ENCODE peak calls at places on chromosomes 6 and 20, in seven cellular contexts. U is activated naive CD4-positive, alpha-beta T cell; Q is stimulated activated CD4-positive, alpha-beta T cell treated with anti-CD3 and anti-CD28 coated beads, Interleukin-15, amount 100 ng/mL, for 1 hour; N is sciatic nerve; M is mammary epithelial cell; Z is NCI-H774; L is smooth muscle cell of the brain vasculature. P is an unnamed sample.
A peak's percentile ranks its signal among the peaks of the same experiment; 100 is the strongest.

GRCh38 chr20:59955131-59955796 is 3.0 kb upstream of the CDH26 start:
- DNase-seq in Z (no peak), U (no peak), N (no peak), M (no peak), L (no peak), Q (no peak), P (no peak)

GRCh38 chr6:77926198-77926752 is 273.4 kb downstream of the MEI4 start:
- DNase-seq in L (peak; percentile 12), M (peak; percentile 5), U (no peak), Q (no peak), Z (no peak), N (no peak), P (no peak)

GRCh38 chr6:138582573-138582972 is 83.3 kb upstream of the NHSL1 start:
- DNase-seq in Z (no peak), N (no peak), L (no peak), M (no peak), U (no peak), Q (no peak), P (no peak)

GRCh38 chr20:53100476-53100911 is 128.3 kb downstream of the TSHZ2 start:
- DNase-seq in N (no peak), U (no peak), Z (no peak), L (no peak), Q (no peak), M (peak; percentile 5), P (no peak)

GRCh38 chr6:142881771-142882170 is 63.2 kb downstream of the HIVEP2 start:
- DNase-seq in Z (no peak), L (no peak), U (no peak), Q (no peak), M (no peak), N (no peak), P (no peak)

GRCh38 chr20:48690888-48691287 is 136.9 kb downstream of the PREX1 start:
- DNase-seq in U (no peak), M (no peak), N (no peak), L (no peak), Z (no peak), Q (no peak), P (no peak)

GRCh38 chr6:37622639-37623038 is 75.0 kb downstream of the MDGA1 start:
- DNase-seq in M (no peak), Q (no peak), N (no peak), L (no peak), U (no peak), Z (no peak), P (no peak)

GRCh38 chr6:90256698-90257485 is 39.8 kb downstream of the BACH2 start:
- DNase-seq in Q (no peak), N (no peak), L (no peak), M (peak; percentile 71), Z (no peak), U (no peak), P (peak; percentile 5)

GRCh38 chr6:166619912-166620311 is 7.1 kb downstream of the RPS6KA2 start:
- DNase-seq in M (peak; percentile 87), L (peak; percentile 70), U (no peak), N (no peak), Z (no peak), Q (no peak), P (peak; percentile 95)

GRCh38 chr6:71480577-71480976 is 192.0 kb downstream of the OGFRL1 start:
- DNase-seq in Q (no peak), U (no peak), N (no peak), Z (no peak), L (no peak), M (no peak), P (no peak)

GRCh38 chr6:126143650-126144260 is 157.4 kb downstream of the TRMT11 start:
- DNase-seq in N (no peak), Q (no peak), M (no peak), L (no peak), U (no peak), Z (peak; percentile 36), P (no peak)

GRCh38 chr6:148954934-148955915 is 208.4 kb downstream of the UST start:
- DNase-seq in Z (no peak), Q (no peak), N (no peak), L (no peak), U (no peak), M (no peak), P (no peak)